ENCODE peak calls at places on chromosome 1, in five cellular contexts. C is CD4-positive, alpha-beta T cell; N is mesothelial cell of epicardium; Z is cardiac fibroblast; B is breast epithelium. X is an unnamed sample.

GRCh38 chr1:18907914-18908845 is 5.8 kb upstream of the ALDH4A1 start:
- DNase-seq in Z (no peak), B (no peak), N (no peak), C (no peak), X (no peak)

GRCh38 chr1:207848234-207848633 is 62.7 kb downstream of the CD34 start:
- DNase-seq in Z (peak; percentile 74), B (peak; percentile 55), C (no peak), N (no peak), X (no peak)

GRCh38 chr1:221478050-221478949 is 263.6 kb downstream of the DUSP10 start:
- DNase-seq in B (no peak), Z (peak; percentile 90), C (peak; percentile 56), N (peak; percentile 48), X (no peak)

GRCh38 chr1:215970406-215970805 is 403.3 kb downstream of the KCTD3 start:
- DNase-seq in B (no peak), N (no peak), Z (peak; percentile 5), C (no peak), X (no peak)

GRCh38 chr1:94542088-94542671 is 621 bp upstream of the F3 start:
- DNase-seq in B (no peak), Z (peak; percentile 34), N (no peak), C (no peak), X (no peak)

GRCh38 chr1:10456661-10457060 is 6.8 kb downstream of the CORT start:
- DNase-seq in N (no peak), C (no peak), B (no peak), Z (no peak), X (no peak)

GRCh38 chr1:18217398-18218043 is 109.9 kb downstream of the IGSF21 start:
- DNase-seq in B (no peak), C (no peak), Z (peak; percentile 4), N (no peak), X (no peak)

GRCh38 chr1:43954036-43954435 is 7.3 kb downstream of the IPO13 start:
- DNase-seq in Z (no peak), N (no peak), C (no peak), B (no peak), X (no peak)

GRCh38 chr1:231691618-231692259 is 65.1 kb downstream of the DISC1 start:
- DNase-seq in B (no peak), Z (peak; percentile 64), C (no peak), N (peak; percentile 70), X (no peak)

GRCh38 chr1:46611691-46612221 is 4.9 kb downstream of the MOB3C start:
- DNase-seq in C (no peak), Z (no peak), B (no peak), N (no peak), X (no peak)

GRCh38 chr1:64231153-64231552 is 27.7 kb downstream of the UBE2U start:
- DNase-seq in Z (no peak), N (no peak), B (no peak), C (no peak), X (no peak)

GRCh38 chr1:180691322-180691721 is 59.5 kb downstream of the XPR1 start:
- DNase-seq in Z (peak; percentile 2), N (no peak), B (no peak), C (no peak), X (no peak)

GRCh38 chr1:11473635-11474034 is 5.3 kb upstream of the DISP3 start:
- DNase-seq in Z (peak; percentile 4), B (no peak), C (peak; percentile 16), N (peak; percentile 55), X (peak; percentile 52)

GRCh38 chr1:83998205-83998598 is 730 bp downstream of the TTLL7 start:
- DNase-seq in N (no peak), Z (peak; percentile 35), C (no peak), B (no peak), X (no peak)

GRCh38 chr1:39255212-39255611 is 50.7 kb downstream of the MACF1 start:
- DNase-seq in C (no peak), B (no peak), N (no peak), Z (peak; percentile 49), X (no peak)

GRCh38 chr1:208240698-208241355 is 3.4 kb downstream of the PLXNA2 start:
- DNase-seq in B (no peak), N (no peak), C (no peak), Z (no peak), X (no peak)

GRCh38 chr1:210321552-210321951 is 7.2 kb upstream of the HHAT start:
- DNase-seq in C (no peak), N (no peak), Z (no peak), B (peak; percentile 82), X (no peak)

GRCh38 chr1:180280617-180281016 is 50.6 kb downstream of the LHX4 start:
- DNase-seq in N (no peak), Z (no peak), B (no peak), C (no peak), X (no peak)

GRCh38 chr1:223709598-223709997 is 2.7 kb upstream of the CAPN2 start:
- DNase-seq in N (no peak), Z (peak; percentile 61), C (no peak), B (no peak), X (no peak)
- TF ChIP-seq CTCF in N (no peak), Z (peak; percentile 54), C (no peak), B (no peak), X (peak; percentile 37)

DNA sequence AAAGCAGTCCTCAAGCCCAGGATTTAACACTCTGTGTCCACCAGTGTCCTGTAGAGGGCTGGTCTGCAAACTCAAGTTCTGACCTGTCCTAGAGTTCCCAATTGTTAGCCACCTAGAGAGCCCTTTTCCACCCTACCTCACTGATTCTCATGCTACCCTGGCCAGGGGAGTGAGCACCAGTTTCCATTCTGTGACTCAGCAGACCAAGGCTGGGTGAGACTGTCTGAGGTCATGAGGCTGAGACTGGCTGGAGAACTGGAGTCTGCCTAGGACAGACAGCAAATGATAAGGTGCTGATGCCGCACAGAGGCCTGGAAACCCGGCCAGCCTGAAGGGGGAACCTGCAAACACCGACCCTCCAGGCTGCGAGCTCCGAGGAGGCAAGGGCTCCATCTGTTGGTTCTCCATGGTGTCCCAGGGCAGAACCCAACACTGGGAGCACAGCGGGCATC is 13.7 kb downstream of the GLIS1 start:
- DNase-seq in C (no peak), B (no peak), N (no peak), Z (peak; percentile 40), X (no peak)
- TF ChIP-seq CTCF in C (no peak), B (no peak), N (no peak), Z (peak; percentile 2), X (peak; percentile 49)

DNA sequence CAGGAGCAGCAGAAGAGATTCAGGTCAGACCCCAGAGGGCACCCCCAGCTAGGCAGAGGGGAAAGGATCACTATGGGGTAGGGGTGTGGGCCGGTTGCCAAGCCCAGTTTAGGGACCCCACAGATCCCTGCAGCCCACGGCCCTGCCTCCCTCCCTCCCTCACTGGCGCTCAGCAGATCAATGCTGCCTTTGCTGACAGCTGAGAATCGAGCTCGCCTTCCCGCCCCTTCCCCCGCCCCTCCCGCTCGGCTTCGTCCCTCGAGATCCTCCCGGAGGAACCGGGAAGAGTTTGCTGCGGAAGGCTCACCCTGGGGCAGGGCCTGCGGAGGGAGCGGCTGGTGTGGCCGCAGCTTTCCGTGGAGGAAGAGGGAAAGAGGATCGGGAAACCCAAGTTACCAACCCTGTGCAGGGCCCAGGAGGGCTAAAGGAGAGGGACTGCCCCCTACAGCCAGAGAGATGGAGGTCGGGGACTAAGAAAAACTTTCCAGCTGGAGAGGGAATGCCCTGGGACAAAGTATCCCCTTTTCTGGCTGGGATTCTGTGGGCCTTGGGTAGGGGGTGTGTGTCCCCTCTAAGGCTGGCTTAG is 1.1 kb upstream of the KCNQ4 start:
- DNase-seq in N (no peak), B (no peak), Z (no peak), C (no peak), X (no peak)
- TF ChIP-seq CTCF in N (no peak), B (no peak), Z (no peak), C (no peak), X (peak; percentile 30)

GRCh38 chr1:200179781-200180160 is 152.3 kb downstream of the NR5A2 start:
- DNase-seq in B (no peak), N (no peak), C (no peak), Z (no peak), X (no peak)

GRCh38 chr1:200181861-200182260 is 154.4 kb downstream of the NR5A2 start:
- DNase-seq in N (no peak), Z (no peak), B (no peak), C (no peak), X (no peak)

GRCh38 chr1:200182701-200183100 is 155.2 kb downstream of the NR5A2 start:
- DNase-seq in N (no peak), Z (no peak), B (no peak), C (no peak), X (no peak)

GRCh38 chr1:200179126-200179780 is 151.7 kb downstream of the NR5A2 start:
- DNase-seq in N (no peak), Z (peak; percentile 17), B (no peak), C (no peak), X (no peak)

DNA sequence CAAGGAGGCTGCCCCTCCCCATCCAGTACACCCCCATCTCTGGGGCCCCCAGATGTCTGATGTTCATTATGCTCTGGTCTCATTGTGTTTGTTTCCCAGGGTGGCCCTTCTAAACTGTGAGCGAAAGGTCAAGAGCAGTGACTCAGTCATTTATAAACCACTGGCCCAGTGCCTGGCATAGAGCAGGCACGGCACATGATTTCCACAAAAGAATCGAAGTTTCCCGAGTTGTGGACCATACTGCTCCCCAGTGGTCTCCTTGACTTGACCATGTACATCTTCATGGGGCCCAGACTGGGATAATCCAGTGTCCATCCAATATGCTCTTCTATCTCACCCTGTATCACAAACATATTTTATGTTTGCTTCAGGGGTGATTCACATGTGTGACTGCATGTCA is 153.3 kb downstream of the NR5A2 start:
- DNase-seq in N (no peak), Z (peak; percentile 71), B (no peak), C (no peak), X (no peak)
- TF ChIP-seq CTCF in N (no peak), Z (no peak), B (no peak), C (no peak), X (no peak)

GRCh38 chr1:28552482-28553228 is at the start of gene TRNAU1AP:
- DNase-seq in B (peak; percentile 94), C (peak; percentile 96), N (peak; percentile 97), Z (peak; percentile 98), X (peak; percentile 92)
- TF ChIP-seq CTCF in B (no peak), C (no peak), N (no peak), Z (no peak), X (no peak)

X was measured in progenitor cell of endocrine pancreas.